ENCODE peak calls at places on chromosome 19, in eight cellular contexts. L, T, U, R, V, A, B and Z are unnamed samples.
A peak's percentile ranks its signal among the peaks of the same experiment; 100 is the strongest.

GRCh38 chr19:31141301-31141700 is 207.9 kb downstream of the TSHZ3 start:
- DNase-seq in R (no peak), L (no peak), A (no peak), B (no peak), T (no peak), U (no peak), V (no peak), Z (no peak)

GRCh38 chr19:58067240-58067912 is 8.3 kb downstream of the ZNF135 start:
- DNase-seq in T (no peak), L (no peak), A (peak; percentile 8), R (no peak), V (no peak), U (no peak), B (no peak), Z (no peak)

GRCh38 chr19:6060600-6061391 is 49.5 kb downstream of the RFX2 start:
- DNase-seq in R (no peak), T (no peak), B (no peak), V (peak; percentile 69), A (peak; percentile 41), L (no peak), U (no peak), Z (peak; percentile 90)

GRCh38 chr19:8107301-8107903 is 42.0 kb downstream of the FBN3 start:
- DNase-seq in R (no peak), T (no peak), L (no peak), B (no peak), A (no peak), U (no peak), V (no peak), Z (no peak)

GRCh38 chr19:8721334-8721733 is at the start of gene OR2Z1:
- DNase-seq in B (no peak), R (no peak), L (no peak), U (no peak), V (no peak), T (no peak), A (no peak), Z (no peak)

GRCh38 chr19:3458595-3459284 is 21.6 kb downstream of the SMIM24 start:
- DNase-seq in A (no peak), R (no peak), L (no peak), U (no peak), B (no peak), V (no peak), T (no peak), Z (peak; percentile 46)

GRCh38 chr19:52689804-52690394 is 44.9 kb downstream of the ZNF611 start:
- DNase-seq in T (no peak), U (peak; percentile 4), L (peak; percentile 51), A (no peak), R (no peak), B (peak; percentile 61), V (peak; percentile 34), Z (no peak)

GRCh38 chr19:37251308-37252229 is 33.6 kb downstream of the ZNF383 start:
- DNase-seq in B (peak; percentile 53), A (peak; percentile 98), U (peak; percentile 11), T (peak; percentile 45), L (peak; percentile 94), R (peak; percentile 98), V (peak; percentile 92), Z (peak; percentile 97)

GRCh38 chr19:41308450-41309224 is 1.3 kb upstream of the CCDC97 start:
- DNase-seq in T (peak; percentile 92), R (peak; percentile 85), V (peak; percentile 90), U (peak; percentile 91), A (peak; percentile 89), B (peak; percentile 95), L (peak; percentile 84), Z (no peak)

GRCh38 chr19:5881543-5882299 is 11.4 kb upstream of the FUT5 start:
- DNase-seq in T (no peak), R (no peak), U (no peak), L (no peak), B (no peak), V (no peak), A (no peak), Z (no peak)

GRCh38 chr19:38291855-38292254 is 12.2 kb upstream of the C19orf33 start:
- DNase-seq in A (no peak), B (no peak), R (no peak), L (no peak), V (no peak), U (no peak), T (no peak), Z (no peak)

GRCh38 chr19:2424686-2425621 is 2.4 kb downstream of the TIMM13 start:
- DNase-seq in B (no peak), T (no peak), A (peak; percentile 74), R (peak; percentile 78), V (no peak), L (peak; percentile 73), U (no peak), Z (no peak)
- H3K4me3 ChIP-seq in B (no peak overlapping the region), T (no peak overlapping the region), A (peak overlapping the region; percentile 78), R (peak overlapping the region; percentile 86), V (no peak overlapping the region), L (peak overlapping the region; percentile 99), U (peak overlapping the region; percentile 79), Z (no peak overlapping the region)

GRCh38 chr19:48658483-48658882 is 12.5 kb upstream of the CA11 start:
- DNase-seq in V (no peak), T (no peak), A (no peak), B (no peak), R (no peak), U (no peak), L (no peak), Z (no peak)

GRCh38 chr19:48661746-48662145 is 11.1 kb downstream of the NTN5 start:
- DNase-seq in R (no peak), T (no peak), B (no peak), U (no peak), V (no peak), A (no peak), L (no peak), Z (no peak)

GRCh38 chr19:48663667-48664066 is 9.2 kb downstream of the NTN5 start:
- DNase-seq in B (no peak), A (no peak), U (no peak), L (no peak), V (no peak), R (no peak), T (no peak), Z (no peak)

GRCh38 chr19:48659768-48660167 is 13.0 kb downstream of the NTN5 start:
- DNase-seq in T (peak; percentile 60), V (no peak), A (peak; percentile 20), R (no peak), U (no peak), B (no peak), L (no peak), Z (no peak)

GRCh38 chr19:48660854-48661731 is 11.7 kb downstream of the NTN5 start:
- DNase-seq in U (peak; percentile 65), R (peak; percentile 88), T (peak; percentile 94), V (peak; percentile 81), B (peak; percentile 81), L (peak; percentile 66), A (peak; percentile 90), Z (peak; percentile 46)
- TF ChIP-seq CTCF in U (no peak), R (no peak), T (no peak), V (no peak), B (no peak), L (no peak), A (no peak), Z (no peak)

DNA sequence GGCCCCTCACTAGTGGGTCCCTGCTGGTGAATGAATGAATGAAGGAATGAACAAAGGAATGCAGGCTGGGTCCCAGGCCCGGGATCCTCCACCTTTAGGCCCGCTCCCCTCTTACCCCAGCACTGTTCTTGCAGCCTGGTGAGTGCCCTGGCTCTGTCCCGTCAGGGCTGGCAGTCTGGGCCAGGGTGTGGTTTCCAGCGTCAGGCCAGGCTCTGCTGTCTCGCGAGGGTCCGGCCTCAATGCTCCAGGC is 317 bp downstream of the LYL1 start:
- DNase-seq in B (no peak), A (peak; percentile 51), T (no peak), R (no peak), L (no peak), U (no peak), V (no peak), Z (no peak)
- H3K4me3 ChIP-seq in B (no peak overlapping the region), A (peak overlapping the region; percentile 6), T (peak overlapping the region; percentile 53), R (peak overlapping the region; percentile 34), L (peak overlapping the region; percentile 63), U (peak overlapping the region; percentile 65), V (no peak overlapping the region), Z (peak overlapping the region; percentile 6)

GRCh38 chr19:11453468-11454341 is 18.3 kb downstream of the PRKCSH start:
- DNase-seq in T (peak; percentile 71), B (no peak), V (no peak), A (no peak), U (no peak), R (no peak), L (no peak), Z (no peak)
- TF ChIP-seq CTCF in T (peak; percentile 74), B (no peak), V (peak; percentile 64), A (peak; percentile 35), U (peak; percentile 10), R (peak; percentile 67), L (peak; percentile 22), Z (peak; percentile 59)

GRCh38 chr19:10761443-10762242 is 43.8 kb downstream of the DNM2 start:
- DNase-seq in T (no peak), L (no peak), B (peak; percentile 77), V (peak; percentile 32), A (no peak), R (no peak), U (no peak), Z (no peak)

GRCh38 chr19:10764340-10764894 is 46.5 kb downstream of the DNM2 start:
- DNase-seq in U (no peak), V (no peak), T (no peak), L (no peak), A (no peak), B (peak; percentile 90), R (no peak), Z (no peak)

GRCh38 chr19:10762656-10763055 is 44.8 kb downstream of the DNM2 start:
- DNase-seq in L (no peak), A (no peak), V (peak; percentile 84), B (peak; percentile 85), T (peak; percentile 32), U (no peak), R (no peak), Z (no peak)

GRCh38 chr19:10763399-10763798 is 45.5 kb downstream of the DNM2 start:
- DNase-seq in B (no peak), L (no peak), U (no peak), A (no peak), T (no peak), R (no peak), V (no peak), Z (no peak)

DNA sequence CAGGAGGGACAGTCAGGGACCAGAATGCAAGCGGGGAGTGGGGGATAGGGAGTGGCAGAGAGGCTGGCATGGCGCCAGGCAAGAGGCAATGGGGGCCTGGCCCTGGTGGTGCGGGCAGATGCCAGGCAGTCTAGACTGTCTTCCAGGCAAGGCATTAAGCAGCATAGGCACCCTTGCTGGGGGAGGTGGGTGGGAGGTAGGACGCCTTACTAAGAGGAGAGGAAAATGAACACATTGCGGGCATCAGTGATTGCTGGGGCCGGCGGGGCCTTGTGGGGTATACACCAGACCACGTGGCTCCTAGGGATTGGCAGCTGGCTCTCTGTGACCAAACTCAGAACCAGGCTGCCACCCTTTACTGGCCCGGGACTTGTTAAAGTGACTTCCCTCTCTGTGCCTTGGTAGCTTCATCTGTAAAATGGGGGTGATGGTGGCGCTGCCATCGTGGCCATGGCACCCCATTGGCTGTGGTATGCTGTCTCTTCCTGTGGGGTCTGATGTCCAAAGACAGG is 46.0 kb downstream of the DNM2 start:
- DNase-seq in R (no peak), A (no peak), B (no peak), T (no peak), U (no peak), V (no peak), L (no peak), Z (no peak)
- H3K4me3 ChIP-seq in R (no peak overlapping the region), A (no peak overlapping the region), B (no peak overlapping the region), T (no peak overlapping the region), U (no peak overlapping the region), V (no peak overlapping the region), L (no peak overlapping the region), Z (no peak overlapping the region)

GRCh38 chr19:54155694-54156093 is 3.8 kb downstream of the LENG1 start:
- DNase-seq in L (no peak), U (no peak), B (peak; percentile 38), T (no peak), R (no peak), V (no peak), A (no peak), Z (no peak)
- TF ChIP-seq CTCF in L (no peak), U (no peak), B (no peak), T (no peak), R (peak; percentile 22), V (no peak), A (no peak), Z (peak; percentile 5)